ENCODE peak calls at places on chromosome 20, in eight cellular contexts. Q is activated CD4-positive, alpha-beta T cell treated with anti-CD3 and anti-CD28 coated beads, Interleukin-2, amount 50 U/mL, for 48 hours; V is epithelial cell of esophagus; S is iPS-NIHi11; J is HFFc6; I is NCI-H2029; P is activated CD4-positive, alpha-beta memory T cell treated with anti-CD3 and anti-CD28 coated beads for 36 hours; G is GM12865. A is an unnamed sample.

GRCh38 chr20:44204156-44204831 is 6.3 kb downstream of the OSER1 start:
- DNase-seq in Q (no peak), V (peak), S (peak), J (peak), I (peak), P (no peak), G (no peak), A (no peak)

GRCh38 chr20:58137651-58138265 is 90.7 kb downstream of the ANKRD60 start:
- DNase-seq in Q (no peak), V (no peak), S (no peak), J (no peak), I (no peak), P (no peak), G (no peak), A (no peak)

GRCh38 chr20:32674362-32674789 is 635 bp upstream of the C20orf203 start:
- DNase-seq in Q (peak), V (peak), S (peak), J (peak), I (peak), P (peak), G (peak), A (peak)

GRCh38 chr20:49096212-49096730 is 50.2 kb downstream of the CSE1L start:
- DNase-seq in Q (no peak), V (no peak), S (no peak), J (no peak), I (no peak), P (no peak), G (no peak), A (no peak)

GRCh38 chr20:63280929-63281545 is 8.4 kb downstream of the ARFGAP1 start:
- DNase-seq in Q (no peak), V (peak), S (peak), J (no peak), I (no peak), P (no peak), G (no peak), A (no peak)

GRCh38 chr20:14521436-14521835 is 184.0 kb upstream of the FLRT3 start:
- DNase-seq in Q (no peak), V (peak), S (no peak), J (no peak), I (no peak), P (no peak), G (no peak), A (no peak)

GRCh38 chr20:44038681-44039123 is 124.0 kb downstream of the TOX2 start:
- DNase-seq in Q (no peak), V (no peak), S (no peak), J (no peak), I (peak), P (no peak), G (no peak), A (no peak)

GRCh38 chr20:16518784-16519084 is 54.5 kb downstream of the KIF16B start:
- DNase-seq in Q (no peak), V (no peak), S (no peak), J (no peak), I (no peak), P (no peak), G (no peak), A (no peak)

GRCh38 chr20:32115196-32115767 is 5.8 kb downstream of the TM9SF4 start:
- DNase-seq in Q (no peak), V (no peak), S (no peak), J (no peak), I (no peak), P (no peak), G (no peak), A (no peak)

GRCh38 chr20:59159091-59159821 is 4.4 kb upstream of the ZNF831 start:
- DNase-seq in Q (no peak), V (no peak), S (no peak), J (no peak), I (no peak), P (peak), G (no peak), A (no peak)

GRCh38 chr20:58719258-58719657 is 26.7 kb downstream of the NPEPL1 start:
- DNase-seq in Q (no peak), V (no peak), S (no peak), J (no peak), I (no peak), P (no peak), G (no peak), A (no peak)

GRCh38 chr20:33477386-33478234 is 12.3 kb upstream of the CBFA2T2 start:
- DNase-seq in Q (no peak), V (no peak), S (peak), J (no peak), I (peak), P (no peak), G (no peak), A (no peak)

GRCh38 chr20:34773726-34774125 is 51.7 kb downstream of the NCOA6 start:
- DNase-seq in Q (no peak), V (no peak), S (no peak), J (no peak), I (no peak), P (no peak), G (no peak), A (no peak)

A was measured in memory B cell.